ENCODE peak calls at places on chromosomes 11 and 22, in nine cellular contexts. M, V, L, F, G, W, A, T and U are unnamed samples.

GRCh38 chr11:56404393-56404792 is 8.1 kb upstream of the OR5AL1 start:
- DNase-seq in F (no peak), V (no peak), M (no peak), A (no peak), G (no peak), L (no peak), T (no peak), W (no peak), U (no peak)

GRCh38 chr11:117909611-117910382 is 19.4 kb downstream of the TMPRSS13 start:
- DNase-seq in F (no peak), W (no peak), T (peak; percentile 61), G (no peak), M (no peak), A (peak; percentile 19), L (peak; percentile 15), V (no peak), U (no peak)

GRCh38 chr22:17307566-17307965 is 61.7 kb upstream of the CECR2 start:
- DNase-seq in W (no peak), V (no peak), L (no peak), T (no peak), G (no peak), A (no peak), M (no peak), F (no peak), U (no peak)

GRCh38 chr11:112962854-112963367 is 1.7 kb downstream of the NCAM1 start:
- DNase-seq in G (peak; percentile 14), T (no peak), A (peak; percentile 74), M (peak; percentile 80), L (peak; percentile 78), V (no peak), W (peak; percentile 49), F (peak; percentile 85), U (peak; percentile 90)

GRCh38 chr22:47192651-47193437 is 430.4 kb downstream of the TBC1D22A start:
- DNase-seq in T (peak; percentile 82), W (peak; percentile 51), A (peak; percentile 34), V (no peak), M (peak; percentile 49), F (no peak), L (no peak), G (no peak), U (no peak)

GRCh38 chr11:62580959-62581715 is 7.4 kb upstream of the EEF1G start:
- DNase-seq in M (no peak), F (no peak), G (no peak), L (no peak), W (no peak), A (peak; percentile 54), V (no peak), T (no peak), U (no peak)

GRCh38 chr11:102172127-102172848 is 62.0 kb downstream of the YAP1 start:
- DNase-seq in V (no peak), M (no peak), T (no peak), W (no peak), A (no peak), G (no peak), F (no peak), L (no peak), U (no peak)

GRCh38 chr11:120304526-120304925 is 20.6 kb upstream of the TLCD5 start:
- DNase-seq in F (no peak), M (no peak), L (no peak), W (no peak), T (peak; percentile 74), V (no peak), A (no peak), G (no peak), U (no peak)

GRCh38 chr22:39703890-39704658 is 133.5 kb downstream of the CACNA1I start:
- DNase-seq in V (no peak), L (peak; percentile 57), A (peak; percentile 93), F (no peak), T (no peak), G (no peak), M (peak; percentile 67), W (no peak), U (peak; percentile 40)

GRCh38 chr11:68842427-68843051 is 823 bp upstream of the CPT1A start:
- DNase-seq in V (no peak), T (no peak), L (no peak), F (no peak), M (no peak), G (no peak), W (no peak), A (no peak), U (no peak)
- H3K27ac ChIP-seq in V (peak overlapping the region; percentile 36), T (peak overlapping the region; percentile 71), L (peak overlapping the region; percentile 86), F (no peak overlapping the region), M (peak overlapping the region; percentile 91), G (no peak overlapping the region), W (peak overlapping the region; percentile 95), A (no peak overlapping the region), U (no peak overlapping the region)

GRCh38 chr11:125975634-125976033 is 29.8 kb downstream of the VSIG10L2 start:
- DNase-seq in V (no peak), M (no peak), G (no peak), F (no peak), T (no peak), W (no peak), A (no peak), L (no peak), U (no peak)

GRCh38 chr11:125967515-125967914 is 21.7 kb downstream of the VSIG10L2 start:
- DNase-seq in W (no peak), A (no peak), F (no peak), L (no peak), G (no peak), V (no peak), M (no peak), T (no peak), U (no peak)

GRCh38 chr11:125974284-125974683 is 28.4 kb downstream of the VSIG10L2 start:
- DNase-seq in G (no peak), A (no peak), M (no peak), L (no peak), V (no peak), W (no peak), F (no peak), T (no peak), U (no peak)

GRCh38 chr11:125968363-125968762 is 22.5 kb downstream of the VSIG10L2 start:
- DNase-seq in G (no peak), W (no peak), F (no peak), A (no peak), V (no peak), M (no peak), T (peak; percentile 60), L (no peak), U (no peak)

DNA sequence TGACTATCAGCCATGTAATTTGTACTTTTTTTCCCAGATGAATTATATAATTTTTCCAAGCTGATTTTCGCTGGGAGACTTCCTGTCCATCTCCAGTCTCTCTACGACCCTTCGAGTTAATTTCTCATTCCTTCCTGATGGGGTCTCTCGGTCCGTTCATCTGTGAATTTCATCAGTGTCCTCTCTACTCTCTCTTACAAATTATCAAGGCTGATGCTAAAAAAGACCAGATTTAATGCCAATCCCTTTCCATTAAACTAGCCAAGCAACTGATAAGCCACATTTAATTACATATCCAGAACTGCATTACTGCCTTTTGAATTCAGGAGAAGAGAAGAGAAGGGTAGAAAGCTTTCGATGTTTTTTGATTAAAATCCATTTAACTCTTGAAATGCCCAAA is 25.8 kb downstream of the VSIG10L2 start:
- DNase-seq in F (no peak), V (no peak), A (no peak), G (no peak), W (no peak), T (no peak), M (no peak), L (no peak), U (no peak)
- H3K4me1 ChIP-seq in F (peaks cover 14% of the 10 kb centered on the region), V (no peaks in the 10 kb centered on the region), A (no peaks in the 10 kb centered on the region), G (no peaks in the 10 kb centered on the region), W (no peaks in the 10 kb centered on the region), T (no peaks in the 10 kb centered on the region), M (no peaks in the 10 kb centered on the region), L (no peaks in the 10 kb centered on the region), U (no peaks in the 10 kb centered on the region)

GRCh38 chr11:616320-617220 is 820 bp upstream of the IRF7 start:
- DNase-seq in V (no peak), A (no peak), L (peak; percentile 32), F (no peak), M (peak; percentile 77), W (no peak), G (no peak), T (no peak), U (peak; percentile 78)

GRCh38 chr11:615453-616319 is at the start of gene IRF7:
- DNase-seq in G (peak; percentile 95), W (peak; percentile 99), L (peak; percentile 92), M (peak; percentile 98), F (peak; percentile 96), A (peak; percentile 97), T (peak; percentile 95), V (peak; percentile 81), U (peak; percentile 98)

GRCh38 chr11:613369-613968 is 2.3 kb downstream of the IRF7 start:
- DNase-seq in F (peak; percentile 80), L (peak; percentile 23), V (peak; percentile 78), W (peak; percentile 89), M (peak; percentile 73), G (peak; percentile 47), A (peak; percentile 89), T (peak; percentile 86), U (peak; percentile 63)

GRCh38 chr11:614091-614582 is 1.6 kb downstream of the IRF7 start:
- DNase-seq in W (no peak), A (no peak), M (peak; percentile 67), L (peak; percentile 22), G (no peak), V (no peak), T (no peak), F (no peak), U (no peak)

GRCh38 chr11:614583-615452 is 932 bp downstream of the IRF7 start:
- DNase-seq in F (no peak), A (peak; percentile 85), M (peak; percentile 74), W (no peak), G (no peak), V (no peak), T (peak; percentile 54), L (peak; percentile 35), U (no peak)
- H3K27ac ChIP-seq in F (peak overlapping the region; percentile 64), A (peak overlapping the region; percentile 93), M (peak overlapping the region; percentile 91), W (peak overlapping the region; percentile 97), G (peak overlapping the region; percentile 96), V (peak overlapping the region; percentile 93), T (peak overlapping the region; percentile 96), L (peak overlapping the region; percentile 88), U (peak overlapping the region; percentile 92)

DNA sequence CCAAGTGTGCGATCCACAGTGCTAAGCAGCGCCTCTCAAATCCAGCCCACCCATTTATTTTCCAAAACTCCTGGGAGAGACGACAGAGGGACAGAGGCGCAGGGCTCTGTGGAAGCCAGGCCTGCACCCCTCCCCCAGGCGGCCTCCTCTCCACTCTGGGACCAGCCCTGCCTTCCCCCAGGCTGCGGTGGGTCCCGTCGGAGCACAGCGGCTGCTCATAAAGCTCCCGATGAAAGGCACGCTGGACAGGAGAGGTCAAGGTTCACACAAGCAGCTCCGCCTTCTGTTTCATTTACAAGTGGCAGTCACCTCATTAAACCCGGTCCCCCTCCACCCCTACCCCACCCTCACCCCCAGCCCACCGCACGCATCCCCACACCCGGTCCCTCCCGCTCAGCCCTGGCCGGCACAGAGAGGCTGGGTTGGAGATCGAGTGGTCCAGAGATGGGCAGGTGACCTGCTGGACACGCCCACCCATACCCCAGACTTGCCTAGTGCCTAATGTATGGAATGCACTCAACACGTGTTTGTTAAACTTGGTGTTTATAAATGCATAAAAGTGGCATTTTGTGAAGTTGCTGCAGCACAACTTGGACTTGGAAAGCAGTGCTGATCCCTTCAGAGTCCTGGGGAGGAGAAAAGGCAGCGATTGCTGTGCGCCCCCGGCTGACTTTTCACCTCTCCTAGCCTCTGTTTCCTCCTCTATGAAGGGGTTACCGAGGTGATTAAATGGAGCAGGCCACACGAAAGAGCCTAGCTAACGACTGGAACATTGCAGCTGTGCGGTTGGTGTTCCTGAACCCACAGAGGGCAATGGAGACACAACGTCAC is 26.0 kb downstream of the RPUSD4 start:
- DNase-seq in F (no peak), L (no peak), G (no peak), M (no peak), V (no peak), A (no peak), T (peak; percentile 42), W (no peak), U (no peak)
- H3K4me1 ChIP-seq in F (peaks cover 7% of the 10 kb centered on the region), L (no peaks in the 10 kb centered on the region), G (no peaks in the 10 kb centered on the region), M (no peaks in the 10 kb centered on the region), V (no peaks in the 10 kb centered on the region), A (peaks cover 13% of the 10 kb centered on the region), T (no peaks in the 10 kb centered on the region), W (no peaks in the 10 kb centered on the region), U (no peaks in the 10 kb centered on the region)